ENCODE peak calls at places on chromosomes 7 and 10, in four cellular contexts. R is RWPE2, W is GM20000, J is bronchial epithelial cell. S is an unnamed sample.

GRCh38 chr7:96246972-96247371 is 74.9 kb downstream of the SLC25A13 start:
- DNase-seq in R (no peak), W (no peak), J (no peak), S (no peak)

GRCh38 chr7:126574838-126575250 is 677.9 kb downstream of the GRM8 start:
- DNase-seq in R (no peak), W (no peak), J (peak), S (no peak)

GRCh38 chr7:155921804-155922506 is 109.7 kb upstream of the SHH start:
- DNase-seq in R (peak), W (no peak), J (peak), S (no peak)

GRCh38 chr7:138992052-138992531 is 10.9 kb upstream of the KIAA1549 start:
- DNase-seq in R (no peak), W (no peak), J (no peak), S (no peak)

GRCh38 chr7:132406039-132406438 is 170.2 kb downstream of the PLXNA4 start:
- DNase-seq in R (no peak), W (no peak), J (no peak), S (no peak)

GRCh38 chr7:110358028-110358427 is 732.9 kb upstream of the LRRN3 start:
- DNase-seq in R (no peak), W (no peak), J (peak), S (no peak)

GRCh38 chr7:155683098-155683497 is 38.6 kb downstream of the RBM33 start:
- DNase-seq in R (no peak), W (no peak), J (no peak), S (no peak)

GRCh38 chr10:92573091-92573797 is 649 bp downstream of the IDE start:
- DNase-seq in R (no peak), W (peak), J (peak), S (no peak)

GRCh38 chr7:92631067-92631829 is 41.1 kb upstream of the FAM133B start:
- DNase-seq in R (no peak), W (peak), J (no peak), S (no peak)

GRCh38 chr7:55120501-55121198 is 101.8 kb downstream of the EGFR start:
- DNase-seq in R (no peak), W (no peak), J (peak), S (no peak)

GRCh38 chr10:60043561-60043960 is 137.2 kb upstream of the CCDC6 start:
- DNase-seq in R (no peak), W (no peak), J (no peak), S (no peak)

GRCh38 chr7:121076350-121077164 is 88.0 kb downstream of the CPED1 start:
- DNase-seq in R (no peak), W (no peak), J (peak), S (no peak)

GRCh38 chr7:41567350-41568114 is 135.4 kb downstream of the INHBA start:
- DNase-seq in R (no peak), W (no peak), J (peak), S (no peak)

GRCh38 chr7:13560441-13560840 is 429.0 kb downstream of the ETV1 start:
- DNase-seq in R (no peak), W (no peak), J (peak), S (no peak)

GRCh38 chr10:26437637-26438461 is at the start of gene APBB1IP:
- DNase-seq in R (no peak), W (peak), J (peak), S (peak)

GRCh38 chr10:107914450-107915276 is 750.2 kb upstream of the SORCS1 start:
- DNase-seq in R (peak), W (peak), J (no peak), S (no peak)

GRCh38 chr7:80622531-80622930 is 15.9 kb upstream of the CD36 start:
- DNase-seq in R (no peak), W (no peak), J (peak), S (no peak)

GRCh38 chr7:41984888-41985287 is 252.1 kb downstream of the GLI3 start:
- DNase-seq in R (no peak), W (no peak), J (peak), S (no peak)

GRCh38 chr7:151694828-151695580 is 175.3 kb upstream of the RHEB start:
- DNase-seq in R (no peak), W (no peak), J (no peak), S (no peak)

GRCh38 chr7:73985737-73986141 is 42.2 kb upstream of the ELN start:
- DNase-seq in R (no peak), W (no peak), J (no peak), S (no peak)

GRCh38 chr10:124671486-124672075 is 72.6 kb downstream of the FAM53B start:
- DNase-seq in R (no peak), W (no peak), J (peak), S (no peak)

GRCh38 chr7:121531175-121532070 is 135.3 kb upstream of the FAM3C start:
- DNase-seq in R (no peak), W (no peak), J (peak), S (no peak)

GRCh38 chr10:62738916-62739315 is 65.6 kb upstream of the ADO start:
- DNase-seq in R (no peak), W (no peak), J (peak), S (no peak)

GRCh38 chr7:133853706-133854276 is 273.3 kb upstream of the LRGUK start:
- DNase-seq in R (peak), W (peak), J (peak), S (peak)
- TF ChIP-seq CTCF in R (peak), W (peak), J (peak), S (peak)

DNA sequence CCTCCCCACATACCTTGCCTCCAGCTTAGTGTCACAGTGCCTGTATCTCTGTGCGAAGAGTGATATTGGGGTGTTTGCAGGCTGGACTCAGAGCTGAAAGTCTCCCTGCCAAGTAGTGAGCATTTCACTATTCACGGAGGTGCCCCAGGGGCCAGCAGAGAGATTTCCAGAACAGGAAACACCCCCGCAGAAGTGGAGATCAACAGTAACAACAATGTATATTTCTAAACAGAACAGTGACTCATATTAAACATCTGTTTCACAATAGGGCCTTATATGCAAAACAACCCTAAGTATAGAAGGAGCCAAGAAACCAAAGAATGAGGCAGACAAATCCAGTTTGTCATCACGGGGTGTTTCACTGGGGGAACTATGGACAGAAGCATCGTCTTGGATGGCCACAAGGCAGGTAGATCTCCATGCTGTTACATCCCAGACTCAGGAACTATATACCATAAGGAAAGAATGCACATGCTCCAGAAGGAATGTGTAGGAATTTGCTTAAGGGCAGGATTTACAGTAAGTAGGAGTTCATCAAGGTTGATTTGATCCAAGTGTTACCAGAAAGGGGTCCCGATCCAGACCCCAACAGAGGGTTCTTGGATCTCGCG is 29.3 kb upstream of the CCL24 start:
- DNase-seq in R (peak), W (peak), J (peak), S (peak)
- TF ChIP-seq CTCF in R (no peak), W (no peak), J (no peak), S (no peak)

DNA sequence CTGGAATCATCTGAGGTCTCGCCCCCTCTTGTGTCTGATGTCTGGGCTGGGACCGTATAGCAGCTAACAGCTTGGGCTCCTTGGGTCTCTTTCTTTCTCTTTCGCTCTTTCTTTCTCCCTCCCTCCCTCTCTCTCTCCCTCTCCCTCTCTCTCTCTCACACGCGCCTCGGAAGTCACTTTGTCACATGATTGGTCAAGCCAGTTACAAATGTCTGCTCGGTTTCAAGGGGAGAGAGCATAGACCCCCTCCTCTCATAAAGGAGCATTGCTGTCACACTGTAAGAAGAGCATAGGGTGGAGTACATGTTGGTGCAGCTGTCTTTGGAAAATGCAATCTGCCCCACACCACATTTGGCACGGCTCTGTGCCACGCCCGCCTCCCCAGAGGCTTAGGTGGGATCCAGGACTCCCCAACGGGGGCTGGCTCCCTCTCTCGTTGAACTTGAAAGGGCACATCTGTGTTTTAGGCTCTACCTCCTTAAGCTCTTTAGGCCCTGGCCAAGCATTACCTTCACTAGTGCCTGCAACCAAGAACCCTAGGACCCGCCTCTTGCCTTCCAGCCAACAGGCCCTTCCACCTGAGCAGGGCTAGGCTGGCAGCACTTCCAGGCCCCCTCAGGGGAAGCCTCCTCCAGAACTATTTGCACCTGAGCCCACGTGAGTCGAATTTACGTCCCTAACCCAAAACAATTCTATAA is 61.9 kb upstream of the CACUL1 start:
- DNase-seq in R (no peak), W (no peak), J (no peak), S (no peak)
- TF ChIP-seq CTCF in R (no peak), W (no peak), J (no peak), S (no peak)

DNA sequence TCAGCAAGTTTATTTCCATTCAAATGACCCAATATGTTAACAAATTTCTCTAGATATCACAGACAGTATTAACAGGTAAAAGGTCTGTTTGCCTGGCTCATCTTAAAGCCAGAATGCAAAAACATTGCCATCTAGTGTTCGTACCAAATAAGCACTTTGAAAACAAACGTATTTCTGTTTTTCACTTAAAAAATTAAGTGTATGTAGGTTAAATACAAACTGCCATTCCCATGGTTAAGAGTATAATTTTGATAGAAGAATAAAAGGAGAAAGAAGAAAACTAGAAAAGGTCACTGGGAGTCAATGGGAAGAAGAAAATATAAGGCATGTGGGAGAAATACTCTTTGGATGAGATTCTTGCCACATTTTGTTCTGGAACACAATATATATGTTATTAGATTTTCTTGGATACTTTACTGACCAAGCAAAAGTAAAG is 51.0 kb downstream of the ORC5 start:
- DNase-seq in R (no peak), W (peak), J (peak), S (no peak)
- TF ChIP-seq CTCF in R (peak), W (peak), J (peak), S (peak)

DNA sequence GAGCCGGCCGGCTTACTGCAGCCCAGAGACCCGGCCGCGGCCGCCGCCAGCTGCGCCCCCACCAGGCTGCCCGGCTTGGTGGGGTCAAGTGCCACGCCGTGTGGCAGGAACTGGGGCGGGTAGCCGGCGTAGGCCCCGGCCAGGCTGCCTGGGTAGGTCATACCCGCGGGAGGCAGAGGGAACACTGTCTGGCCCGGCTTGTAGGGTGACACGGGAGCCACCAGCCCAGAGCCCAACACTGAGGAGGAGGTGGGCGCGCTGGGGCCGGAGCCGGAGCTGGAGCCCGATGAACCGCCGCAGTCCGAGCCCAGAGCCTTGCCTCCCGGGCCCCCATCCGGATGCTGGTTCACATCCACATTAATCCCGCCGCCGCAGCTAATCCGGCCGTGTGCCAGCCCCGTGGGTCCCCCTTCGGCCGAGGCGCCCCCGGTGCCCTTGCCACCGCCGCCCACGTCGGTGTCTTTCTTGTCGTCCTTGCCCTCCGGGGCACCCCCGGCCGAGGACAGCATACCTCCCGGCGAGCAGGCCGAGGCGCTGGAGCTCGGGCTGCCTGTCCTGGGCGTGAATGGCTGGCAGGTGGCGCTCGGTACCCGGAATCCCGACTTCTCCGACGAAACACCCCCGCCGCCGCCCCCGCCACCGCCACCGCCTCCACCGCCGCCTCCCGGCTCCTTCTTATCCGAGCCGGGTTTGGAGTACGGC is 2.0 kb downstream of the ZNF503 start:
- DNase-seq in R (peak), W (peak), J (no peak), S (no peak)
- TF ChIP-seq CTCF in R (peak), W (peak), J (peak), S (peak)

DNA sequence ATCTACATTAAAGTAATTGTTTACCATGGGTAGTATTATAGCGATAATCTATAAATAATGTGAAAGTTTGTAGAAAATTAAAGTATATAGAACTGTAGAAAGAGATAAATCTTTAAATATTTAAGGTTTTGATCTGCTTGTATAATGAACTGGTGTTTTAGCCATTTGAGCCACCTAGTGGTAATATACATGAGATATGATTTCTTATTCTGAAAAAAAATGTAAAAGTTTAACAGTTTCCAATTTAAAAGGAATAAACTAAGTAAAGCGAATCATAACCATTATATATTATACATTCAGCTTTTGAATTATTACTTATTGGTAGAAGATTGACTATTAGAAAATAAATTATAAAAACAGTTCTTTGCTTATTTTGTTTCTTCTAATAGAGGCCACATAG is 91.2 kb downstream of the OTUD1 start:
- DNase-seq in R (no peak), W (peak), J (peak), S (no peak)
- TF ChIP-seq CTCF in R (peak), W (no peak), J (no peak), S (peak)

GRCh38 chr7:66844552-66845381 is 76.3 kb upstream of the TMEM248 start:
- DNase-seq in R (peak), W (peak), J (peak), S (peak)
- TF ChIP-seq CTCF in R (no peak), W (no peak), J (peak), S (no peak)

DNA sequence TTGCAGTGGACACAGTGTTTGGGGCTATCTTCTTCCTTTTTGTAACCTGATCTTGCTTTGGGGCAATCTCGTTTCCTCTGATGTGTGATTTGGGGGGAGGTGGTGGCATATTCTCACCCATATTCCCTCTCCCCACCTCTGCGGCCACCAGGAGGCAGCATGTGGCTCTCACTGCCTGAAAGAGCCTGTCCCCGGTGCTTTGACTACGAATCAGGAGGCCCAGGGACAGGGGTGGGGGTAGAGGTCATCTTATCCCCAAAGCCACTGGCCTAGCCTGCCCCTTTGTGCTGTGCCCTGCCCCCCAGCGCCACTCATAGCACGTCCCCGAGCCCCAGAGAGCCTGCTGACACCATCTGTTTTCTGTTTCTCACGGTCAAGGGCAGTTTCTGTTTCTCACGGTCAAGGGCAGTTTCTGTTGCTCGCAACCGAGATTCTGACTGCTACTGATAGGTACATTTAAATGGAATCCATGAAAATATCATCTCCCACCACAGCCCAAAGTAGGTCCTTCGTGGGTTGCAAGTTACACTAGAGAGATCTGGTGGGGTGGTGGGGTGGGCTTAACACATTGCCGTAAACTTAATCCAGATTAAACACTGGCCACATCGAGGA is 28.2 kb downstream of the PHYH start:
- DNase-seq in R (no peak), W (peak), J (peak), S (no peak)
- TF ChIP-seq CTCF in R (peak), W (peak), J (peak), S (peak)

GRCh38 chr10:132940791-132941465 is 1.4 kb downstream of the CFAP46 start:
- DNase-seq in R (no peak), W (no peak), J (no peak), S (no peak)

GRCh38 chr10:132942740-132943554 is 577 bp upstream of the CFAP46 start:
- DNase-seq in R (no peak), W (no peak), J (no peak), S (no peak)

GRCh38 chr10:132941640-132942051 is 724 bp downstream of the CFAP46 start:
- DNase-seq in R (no peak), W (no peak), J (no peak), S (no peak)

GRCh38 chr10:132943555-132944404 is 1.4 kb upstream of the CFAP46 start:
- DNase-seq in R (no peak), W (no peak), J (no peak), S (no peak)

DNA sequence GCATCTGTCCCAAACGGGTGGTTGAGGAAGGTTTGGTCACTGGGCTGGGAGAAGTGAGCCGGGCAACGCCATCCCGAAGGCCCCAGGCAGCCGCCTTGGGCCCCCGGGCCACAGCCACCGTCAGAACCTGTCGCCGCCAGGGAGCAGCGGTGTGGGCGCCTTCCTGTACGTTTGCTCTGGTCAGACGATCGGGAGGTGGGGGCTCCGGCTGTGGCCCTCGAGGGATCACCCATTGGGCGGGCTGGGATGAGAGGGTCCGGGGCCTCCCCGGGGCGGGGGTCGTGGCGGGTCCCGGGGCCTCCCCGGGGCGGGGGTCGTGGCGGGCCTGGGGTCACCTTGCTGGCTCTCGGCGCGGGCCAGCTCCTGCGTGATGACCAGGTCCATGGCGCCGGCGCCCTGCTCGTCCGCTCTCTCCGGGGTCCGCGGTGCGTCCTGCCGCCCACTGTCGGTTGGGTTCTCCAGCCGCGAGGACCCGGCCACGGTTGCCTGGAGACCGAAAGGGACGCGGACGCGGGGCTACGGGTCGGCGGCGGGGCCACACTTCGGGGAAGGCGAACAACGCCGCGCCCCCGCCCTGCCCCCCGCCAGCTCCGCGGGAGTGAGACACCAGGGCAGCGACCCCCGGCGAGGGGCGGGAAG is at the start of gene CFAP46:
- DNase-seq in R (peak), W (peak), J (no peak), S (peak)
- TF ChIP-seq CTCF in R (no peak), W (no peak), J (no peak), S (no peak)

GRCh38 chr10:43044444-43045245 is 32.2 kb upstream of the RET start:
- DNase-seq in R (peak), W (no peak), J (no peak), S (no peak)

GRCh38 chr10:43043773-43044394 is 33.0 kb upstream of the RET start:
- DNase-seq in R (peak), W (no peak), J (no peak), S (no peak)

GRCh38 chr10:43043342-43043772 is 33.5 kb upstream of the RET start:
- DNase-seq in R (peak), W (no peak), J (no peak), S (no peak)

GRCh38 chr10:43041422-43042342 is 35.2 kb upstream of the RET start:
- DNase-seq in R (peak), W (no peak), J (no peak), S (no peak)

GRCh38 chr10:43042503-43043341 is 34.1 kb upstream of the RET start:
- DNase-seq in R (peak), W (no peak), J (no peak), S (no peak)
- TF ChIP-seq CTCF in R (no peak), W (no peak), J (no peak), S (no peak)

S was measured in AG09319.